ENCODE peak calls at places on chromosomes 16 and 17, in five cellular contexts. B is NCI-H1092, R is mucosa of gallbladder, V is neural crest cell, S is left ventricle myocardium inferior. P is an unnamed sample.

GRCh38 chr17:79304907-79305306 is 230.3 kb downstream of the ENGASE start:
- DNase-seq in B (no peak), R (no peak), S (no peak), V (no peak), P (no peak)

GRCh38 chr16:83727018-83727417 is 80.8 kb upstream of the HSBP1 start:
- DNase-seq in V (no peak), B (no peak), R (no peak), S (no peak), P (no peak)

GRCh38 chr17:8150194-8151119 is 1.7 kb downstream of the PER1 start:
- DNase-seq in R (no peak), V (no peak), S (no peak), B (no peak), P (no peak)

GRCh38 chr17:76434870-76435269 is 18.1 kb downstream of the UBE2O start:
- DNase-seq in V (no peak), S (no peak), B (no peak), R (no peak), P (no peak)

GRCh38 chr16:89244754-89245153 is 27.3 kb downstream of the ZNF778 start:
- DNase-seq in B (no peak), R (no peak), V (no peak), S (no peak), P (no peak)

GRCh38 chr17:45428954-45429337 is 3.7 kb downstream of the ARHGAP27 start:
- DNase-seq in R (no peak), B (no peak), S (no peak), V (no peak), P (no peak)

GRCh38 chr17:81601525-81602120 is 35.3 kb downstream of the NPLOC4 start:
- DNase-seq in R (peak), V (peak), S (no peak), B (peak), P (no peak)

GRCh38 chr17:62134397-62134796 is 69.3 kb upstream of the MED13 start:
- DNase-seq in S (no peak), V (no peak), R (no peak), B (no peak), P (no peak)

GRCh38 chr16:55184052-55184451 is 140.0 kb upstream of the IRX6 start:
- DNase-seq in V (no peak), B (no peak), R (no peak), S (no peak), P (no peak)

GRCh38 chr16:75074920-75075687 is 41.5 kb downstream of the LDHD start:
- DNase-seq in R (peak), V (no peak), S (no peak), B (no peak), P (no peak)

GRCh38 chr17:43645765-43646481 is 15.8 kb downstream of the MEOX1 start:
- DNase-seq in S (peak), B (no peak), V (no peak), R (peak), P (peak)

GRCh38 chr17:19004601-19005441 is at the start of gene FAM83G:
- DNase-seq in V (no peak), S (peak), B (no peak), R (peak), P (no peak)

GRCh38 chr17:81065500-81065899 is 30.5 kb downstream of the BAIAP2 start:
- DNase-seq in B (no peak), R (no peak), S (no peak), V (no peak), P (no peak)

GRCh38 chr17:616407-616806 is 98.2 kb downstream of the VPS53 start:
- DNase-seq in S (no peak), R (no peak), B (no peak), V (no peak), P (no peak)

GRCh38 chr17:49993423-49994037 is 1.5 kb downstream of the DLX3 start:
- DNase-seq in S (no peak), B (no peak), R (no peak), V (no peak), P (no peak)

GRCh38 chr17:49634487-49634865 is 43.4 kb downstream of the SPOP start:
- DNase-seq in B (no peak), R (no peak), V (no peak), S (no peak), P (no peak)

GRCh38 chr16:86991679-86992078 is 325.5 kb downstream of the C16orf95 start:
- DNase-seq in S (no peak), V (no peak), R (no peak), B (no peak), P (no peak)

GRCh38 chr16:86392751-86393150 is 117.6 kb upstream of the FOXF1 start:
- DNase-seq in B (no peak), R (no peak), V (no peak), S (no peak), P (no peak)

GRCh38 chr16:68079616-68080344 is 5.4 kb upstream of the NFATC3 start:
- DNase-seq in R (peak), V (no peak), S (peak), B (no peak), P (peak)

GRCh38 chr17:50947844-50948514 is 81.8 kb upstream of the TOB1 start:
- DNase-seq in B (peak), R (peak), S (peak), V (no peak), P (no peak)

GRCh38 chr17:49962599-49963276 is 6.3 kb upstream of the DLX4 start:
- DNase-seq in B (no peak), R (no peak), V (no peak), S (no peak), P (no peak)

GRCh38 chr17:82536220-82537201 is 17.0 kb downstream of the FOXK2 start:
- DNase-seq in B (no peak), S (peak), R (no peak), V (peak), P (peak)

GRCh38 chr17:42187833-42188232 is 2.6 kb upstream of the HCRT start:
- DNase-seq in S (no peak), B (no peak), R (no peak), V (no peak), P (no peak)

GRCh38 chr16:22054847-22055590 is 37.3 kb upstream of the VWA3A start:
- DNase-seq in S (no peak), R (no peak), V (no peak), B (no peak), P (no peak)